ENCODE peak calls at places on chromosomes 3 and 15, in nine cellular contexts. E, J, O, I, Q, G, T, D and X are unnamed samples.

GRCh38 chr15:55744026-55744655 is 1.2 kb upstream of the PRTG start:
- DNase-seq in E (peak; percentile 54), J (no peak), O (no peak), I (no peak), Q (no peak), G (no peak), T (no peak), D (no peak), X (no peak)

GRCh38 chr3:107969994-107970896 is 120.6 kb downstream of the CD47 start:
- DNase-seq in E (no peak), J (no peak), O (no peak), I (no peak), Q (no peak), G (no peak), T (peak; percentile 57), D (no peak), X (no peak)

GRCh38 chr15:83571820-83572707 is 81.9 kb upstream of the ADAMTSL3 start:
- DNase-seq in E (no peak), J (no peak), O (no peak), I (no peak), Q (no peak), G (no peak), T (no peak), D (peak; percentile 41), X (no peak)

GRCh38 chr15:29815000-29815704 is 7.1 kb downstream of the TJP1 start:
- DNase-seq in E (no peak), J (no peak), O (no peak), I (no peak), Q (no peak), G (no peak), T (peak; percentile 37), D (no peak), X (no peak)

GRCh38 chr15:76684002-76684401 is 221.1 kb downstream of the SCAPER start:
- DNase-seq in E (no peak), J (no peak), O (no peak), I (no peak), Q (no peak), G (no peak), T (no peak), D (no peak), X (no peak)

GRCh38 chr3:82080792-82081191 is 319.3 kb upstream of the GBE1 start:
- DNase-seq in E (no peak), J (no peak), O (no peak), I (no peak), Q (no peak), G (no peak), T (no peak), D (no peak), X (no peak)

GRCh38 chr3:3074551-3075257 is 35.5 kb downstream of the IL5RA start:
- DNase-seq in E (no peak), J (no peak), O (no peak), I (no peak), Q (no peak), G (no peak), T (no peak), D (no peak), X (no peak)

GRCh38 chr3:152159328-152159727 is 109.4 kb upstream of the MBNL1 start:
- DNase-seq in E (no peak), J (no peak), O (no peak), I (no peak), Q (peak; percentile 68), G (no peak), T (peak; percentile 86), D (no peak), X (no peak)

GRCh38 chr3:177833392-177833791 is 636.1 kb upstream of the TBL1XR1 start:
- DNase-seq in E (no peak), J (no peak), O (no peak), I (no peak), Q (no peak), G (no peak), T (no peak), D (no peak), X (no peak)

GRCh38 chr3:186241910-186242821 is 119.9 kb downstream of the DGKG start:
- DNase-seq in E (peak; percentile 78), J (peak; percentile 84), O (peak; percentile 11), I (peak; percentile 91), Q (peak; percentile 31), G (no peak), T (peak; percentile 60), D (peak; percentile 45), X (peak; percentile 27)

GRCh38 chr15:71691700-71692417 is 118.5 kb upstream of the NR2E3 start:
- DNase-seq in E (peak; percentile 16), J (no peak), O (no peak), I (no peak), Q (peak; percentile 84), G (no peak), T (peak; percentile 97), D (no peak), X (no peak)

GRCh38 chr3:50289130-50289529 is 3.1 kb downstream of the IFRD2 start:
- DNase-seq in E (no peak), J (no peak), O (no peak), I (no peak), Q (no peak), G (no peak), T (no peak), D (no peak), X (no peak)

GRCh38 chr15:47717036-47717611 is at the start of gene SEMA6D:
- DNase-seq in E (peak; percentile 91), J (peak; percentile 84), O (no peak), I (peak; percentile 85), Q (peak; percentile 68), G (no peak), T (peak; percentile 81), D (peak; percentile 83), X (no peak)

GRCh38 chr3:108292905-108293328 is 3.4 kb upstream of the HHLA2 start:
- DNase-seq in E (no peak), J (no peak), O (no peak), I (no peak), Q (no peak), G (no peak), T (no peak), D (no peak), X (no peak)

GRCh38 chr3:130242850-130243569 is 102.5 kb upstream of the COL6A5 start:
- DNase-seq in E (no peak), J (no peak), O (no peak), I (no peak), Q (no peak), G (no peak), T (no peak), D (no peak), X (no peak)

GRCh38 chr3:114609952-114610351 is 316.1 kb downstream of the TIGIT start:
- DNase-seq in E (no peak), J (no peak), O (no peak), I (no peak), Q (no peak), G (no peak), T (no peak), D (no peak), X (no peak)